ENCODE peak calls at places on chromosomes 11 and 22, in four cellular contexts. P, W, B and E are unnamed samples. For H3K4me1, the result is how much of the 10 kb centered on the place peaks cover.

GRCh38 chr11:116778556-116778955 is 5.8 kb upstream of the BUD13 start:
- DNase-seq in B (no peak), P (no peak), W (no peak), E (no peak)

GRCh38 chr11:73194593-73194992 is 23.5 kb upstream of the P2RY2 start:
- DNase-seq in B (no peak), W (no peak), P (no peak), E (peak)

GRCh38 chr11:72573380-72573949 is 100.8 kb downstream of the PDE2A start:
- DNase-seq in B (peak), P (no peak), W (peak), E (no peak)

GRCh38 chr11:63908631-63909491 is 8.1 kb downstream of the RCOR2 start:
- DNase-seq in W (no peak), B (no peak), P (no peak), E (no peak)

GRCh38 chr11:111001091-111001430 is 244.5 kb upstream of the POU2AF2 start:
- DNase-seq in W (peak), B (no peak), P (no peak), E (no peak)

GRCh38 chr11:128503231-128503991 is 83.9 kb downstream of the ETS1 start:
- DNase-seq in B (no peak), W (peak), P (no peak), E (peak)

GRCh38 chr11:45725776-45726606 is 60.6 kb upstream of the CHST1 start:
- DNase-seq in B (no peak), P (no peak), W (no peak), E (no peak)

GRCh38 chr11:112172362-112172994 is 2.8 kb upstream of the BCO2 start:
- DNase-seq in P (no peak), B (no peak), W (peak), E (no peak)

GRCh38 chr22:49549256-49549655 is 278.4 kb downstream of the BRD1 start:
- DNase-seq in W (no peak), B (no peak), P (no peak), E (no peak)

GRCh38 chr11:12086271-12087074 is 23.9 kb upstream of the MICAL2 start:
- DNase-seq in B (no peak), P (no peak), W (peak), E (no peak)
- H3K4me1 ChIP-seq in B (under half), P (half or more), W (under half), E (under half)

DNA sequence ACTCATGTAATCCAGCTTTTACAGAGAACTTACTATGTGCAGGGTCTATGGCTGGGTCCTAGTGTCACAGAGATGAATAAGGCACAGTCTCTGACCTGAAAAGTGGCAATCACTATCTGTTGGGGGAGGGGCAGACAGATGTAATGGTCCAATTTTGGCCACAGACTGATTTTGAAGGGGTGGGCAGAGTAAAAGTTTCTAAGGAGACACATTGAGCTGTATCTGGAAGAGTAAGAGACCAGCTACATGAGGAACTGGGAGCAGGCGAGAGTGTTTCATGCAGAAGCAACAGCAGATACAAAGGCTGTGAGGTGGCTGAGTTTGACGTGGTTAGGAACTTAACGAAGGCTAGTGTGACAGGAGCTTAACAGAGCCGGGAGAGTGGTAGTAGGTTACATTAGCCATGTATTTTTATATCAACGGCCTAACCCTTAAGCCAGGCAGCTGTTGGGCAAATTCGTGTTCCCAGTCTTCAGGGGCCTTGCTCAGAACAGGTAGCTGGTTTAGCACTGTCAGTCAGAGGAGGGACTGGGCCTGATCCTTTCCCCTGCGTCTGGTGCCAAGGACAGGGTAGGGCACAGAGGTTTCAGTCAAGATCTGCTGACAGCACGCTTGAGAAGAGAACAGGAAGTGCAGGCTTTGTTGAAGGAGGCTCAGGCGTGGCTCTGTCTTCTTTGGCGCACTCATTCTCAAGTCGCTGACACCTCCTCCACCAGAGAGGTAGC is 1.4 kb upstream of the STIM1 start:
- DNase-seq in P (no peak), W (no peak), B (peak), E (peak)
- H3K4me3 ChIP-seq in P (peak), W (no peak), B (no peak), E (peak)

GRCh38 chr11:61068581-61068980 is 33.7 kb upstream of the CD5 start:
- DNase-seq in W (no peak), B (no peak), P (no peak), E (no peak)
- H3K27ac ChIP-seq in W (no peak), B (no peak), P (no peak), E (peak)

DNA sequence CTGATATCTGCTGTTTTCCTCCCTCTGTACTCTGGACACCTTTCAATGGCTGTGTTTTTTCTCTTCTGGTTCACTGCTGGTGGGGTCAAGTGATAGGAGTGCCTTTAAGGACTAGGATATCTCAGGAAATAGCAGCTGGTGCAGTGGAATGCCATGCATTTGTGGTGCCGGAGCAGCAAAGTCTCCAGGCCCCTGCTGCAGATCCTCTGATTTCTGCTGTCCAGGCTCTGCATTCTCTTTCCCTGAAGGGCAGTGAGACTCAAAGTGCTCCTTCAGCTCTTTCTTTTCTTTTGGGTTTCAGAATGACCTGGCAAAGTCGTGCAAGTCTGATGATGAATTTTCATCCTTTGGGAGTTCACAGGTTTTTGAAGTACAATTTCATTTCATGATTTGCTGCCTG is 774.3 kb downstream of the FAM181B start:
- DNase-seq in B (no peak), W (no peak), P (no peak), E (no peak)
- H3K4me1 ChIP-seq in B (under half), W (under half), P (under half), E (under half)

DNA sequence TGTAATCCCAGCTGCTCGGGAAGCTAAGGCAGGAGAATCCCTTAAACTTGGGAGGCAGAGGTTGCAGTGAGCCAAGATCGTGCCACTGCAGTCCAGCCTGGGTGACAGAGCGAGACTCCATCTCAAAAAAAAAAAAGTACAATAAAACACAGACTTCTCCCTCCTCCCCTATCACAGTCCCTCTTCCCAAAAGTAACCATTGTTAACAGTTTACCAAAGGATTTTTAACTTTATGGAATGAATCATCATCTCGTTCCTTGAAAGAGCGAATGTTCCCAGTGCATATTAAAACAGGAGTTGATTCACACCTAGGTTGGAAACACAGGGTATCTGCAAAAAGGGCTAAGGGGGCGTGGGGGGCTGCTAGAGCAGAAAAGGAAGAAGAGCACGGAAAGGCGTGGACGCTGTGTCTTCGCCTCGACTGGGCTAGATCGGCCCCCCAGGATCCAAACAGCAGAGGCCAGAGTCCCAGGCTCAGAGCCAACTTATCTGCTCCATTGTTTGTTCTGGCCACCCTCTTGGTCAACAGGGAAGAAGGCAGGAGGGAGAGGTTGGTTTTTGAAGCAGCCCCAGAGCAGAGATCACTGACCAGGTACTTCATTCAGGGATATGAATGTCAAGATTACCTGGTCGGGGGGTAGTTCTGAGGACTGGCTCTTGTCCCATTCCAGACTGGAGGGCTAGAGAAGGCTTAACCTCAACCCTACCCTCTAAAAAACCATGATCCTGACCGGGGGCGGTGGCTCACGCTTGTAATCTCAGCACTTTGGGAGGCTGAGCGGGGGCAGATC is 2.1 kb upstream of the AHNAK start:
- DNase-seq in P (no peak), W (peak), B (peak), E (no peak)
- H3K4me3 ChIP-seq in P (peak), W (no peak), B (no peak), E (no peak)

DNA sequence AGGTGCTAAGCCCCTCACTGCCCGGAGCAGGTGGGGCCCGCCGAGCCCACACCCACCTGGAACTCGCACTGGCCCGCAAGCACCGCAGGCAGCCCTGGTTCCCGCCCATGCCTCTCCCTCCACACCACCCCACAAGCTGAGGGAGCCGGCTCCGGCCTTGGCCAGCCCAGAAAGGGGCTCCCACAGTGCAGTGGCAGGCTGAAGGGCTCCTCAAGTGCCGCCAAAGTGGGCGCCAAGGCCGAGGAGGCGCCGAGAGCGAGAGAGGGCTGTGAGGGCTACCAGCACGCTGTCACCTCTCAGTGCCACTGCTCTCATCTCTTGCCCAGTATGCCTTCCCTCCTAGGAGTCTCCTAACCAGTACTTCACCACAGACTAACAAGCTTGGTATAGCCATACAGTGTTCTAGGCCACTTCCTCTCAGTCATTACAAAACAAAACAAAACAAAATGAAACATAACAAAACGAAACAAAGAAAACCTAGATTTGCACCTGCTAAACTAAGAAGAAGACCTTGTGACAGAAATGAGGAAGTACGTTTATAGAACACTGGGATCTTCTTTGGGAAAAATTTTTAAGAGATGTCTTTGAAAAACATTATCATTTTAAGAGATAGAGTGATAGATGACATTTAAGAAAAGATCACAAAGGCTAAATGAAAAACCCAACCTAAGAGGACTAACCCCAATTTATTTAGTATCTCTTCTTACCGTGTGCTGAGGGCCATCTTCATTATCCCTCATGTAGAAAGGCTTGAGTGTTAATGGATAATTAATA is 47.7 kb upstream of the GAB2 start:
- DNase-seq in P (no peak), W (no peak), B (no peak), E (peak)
- H3K27ac ChIP-seq in P (peak), W (no peak), B (no peak), E (peak)

GRCh38 chr22:43275545-43275981 is 67.6 kb downstream of the SCUBE1 start:
- DNase-seq in P (no peak), W (no peak), B (no peak), E (no peak)
- H3K4me1 ChIP-seq in P (under half), W (under half), B (under half), E (under half)

GRCh38 chr22:29798318-29798717 is 31.1 kb downstream of the UQCR10 start:
- DNase-seq in B (no peak), W (no peak), P (no peak), E (no peak)

GRCh38 chr22:29801153-29801552 is 34.0 kb downstream of the UQCR10 start:
- DNase-seq in P (no peak), W (no peak), B (no peak), E (no peak)

GRCh38 chr22:29797351-29797750 is 30.2 kb downstream of the UQCR10 start:
- DNase-seq in P (no peak), W (no peak), B (no peak), E (no peak)

GRCh38 chr22:29799217-29799680 is 32.1 kb downstream of the UQCR10 start:
- DNase-seq in W (peak), P (peak), B (peak), E (no peak)

GRCh38 chr22:29798801-29799200 is 31.6 kb downstream of the UQCR10 start:
- DNase-seq in P (no peak), W (no peak), B (no peak), E (no peak)
- H3K4me3 ChIP-seq in P (peak), W (no peak), B (no peak), E (no peak)

GRCh38 chr11:2575611-2576051 is 124.2 kb downstream of the KCNQ1OT1 start:
- DNase-seq in B (peak), P (no peak), W (no peak), E (no peak)
- H3K27ac ChIP-seq in B (no peak), P (no peak), W (no peak), E (no peak)